ENCODE peak calls at places on chromosomes 6 and 20, in four cellular contexts. R is lower lobe of right lung; G is CD8-positive, alpha-beta T cell; T is left lung. J is an unnamed sample.

GRCh38 chr6:156976144-156977088 is 199.2 kb downstream of the ARID1B start:
- DNase-seq in R (no peak), G (no peak), T (no peak), J (no peak)

GRCh38 chr6:83417880-83418663 is 12.8 kb downstream of the ME1 start:
- DNase-seq in R (no peak), G (no peak), T (no peak), J (no peak)

GRCh38 chr6:167049275-167049674 is 50.1 kb downstream of the CEP43 start:
- DNase-seq in R (no peak), G (no peak), T (no peak), J (no peak)

GRCh38 chr6:163823577-163823976 is 409.1 kb downstream of the QKI start:
- DNase-seq in R (no peak), G (no peak), T (no peak), J (no peak)

GRCh38 chr6:149079911-149080501 is 237.5 kb upstream of the TAB2 start:
- DNase-seq in R (no peak), G (no peak), T (no peak), J (no peak)

GRCh38 chr6:164396071-164397047 is 913.0 kb downstream of the C6orf118 start:
- DNase-seq in R (no peak), G (no peak), T (no peak), J (no peak)

GRCh38 chr20:14925286-14925685 is 587.9 kb upstream of the FLRT3 start:
- DNase-seq in R (no peak), G (no peak), T (no peak), J (no peak)

GRCh38 chr20:6827472-6827871 is 60.0 kb downstream of the BMP2 start:
- DNase-seq in R (no peak), G (no peak), T (no peak), J (no peak)

GRCh38 chr6:93341900-93342613 is 77.3 kb downstream of the EPHA7 start:
- DNase-seq in R (no peak), G (no peak), T (no peak), J (no peak)

GRCh38 chr20:2750343-2751251 is 49.8 kb downstream of the CPXM1 start:
- DNase-seq in R (peak; percentile 84), G (no peak), T (no peak), J (peak; percentile 82)

GRCh38 chr6:141335476-141335875 is 797.2 kb upstream of the GJE1 start:
- DNase-seq in R (no peak), G (no peak), T (no peak), J (no peak)

GRCh38 chr6:7914991-7915789 is 4.6 kb upstream of the TXNDC5 start:
- DNase-seq in R (no peak), G (no peak), T (no peak), J (no peak)

GRCh38 chr6:46935687-46936086 is 13.9 kb upstream of the ADGRF5 start:
- DNase-seq in R (peak; percentile 60), G (no peak), T (no peak), J (no peak)

GRCh38 chr6:30151580-30151979 is 9.4 kb downstream of the TRIM10 start:
- DNase-seq in R (no peak), G (no peak), T (no peak), J (no peak)

GRCh38 chr6:35491558-35492541 is 5.0 kb downstream of the TEAD3 start:
- DNase-seq in R (no peak), G (no peak), T (no peak), J (no peak)

GRCh38 chr20:8361008-8361652 is 229.1 kb downstream of the PLCB1 start:
- DNase-seq in R (no peak), G (no peak), T (no peak), J (no peak)

GRCh38 chr20:49483706-49484101 is 1.2 kb upstream of the KCNB1 start:
- DNase-seq in R (no peak), G (no peak), T (no peak), J (no peak)

GRCh38 chr20:49485563-49485962 is 3.1 kb upstream of the KCNB1 start:
- DNase-seq in R (no peak), G (no peak), T (no peak), J (no peak)

GRCh38 chr20:49486064-49486463 is 3.6 kb upstream of the KCNB1 start:
- DNase-seq in R (no peak), G (no peak), T (no peak), J (no peak)

GRCh38 chr20:49483018-49483705 is 694 bp upstream of the KCNB1 start:
- DNase-seq in R (no peak), G (no peak), T (no peak), J (no peak)

GRCh38 chr20:49484180-49485140 is 2.0 kb upstream of the KCNB1 start:
- DNase-seq in R (peak; percentile 79), G (peak; percentile 51), T (peak; percentile 90), J (peak; percentile 83)
- H3K27ac ChIP-seq in R (no peak overlapping the region), G (no peak overlapping the region), T (no peak overlapping the region), J (no peak overlapping the region)

GRCh38 chr20:63167026-63167917 is 48.7 kb downstream of the YTHDF1 start:
- DNase-seq in R (no peak), G (no peak), T (peak; percentile 31), J (no peak)
- H3K4me3 ChIP-seq in R (no peak overlapping the region), G (no peak overlapping the region), T (no peak overlapping the region), J (no peak overlapping the region)

GRCh38 chr6:2224847-2225382 is 20.5 kb downstream of the GMDS start:
- DNase-seq in R (no peak), G (no peak), T (no peak), J (no peak)

GRCh38 chr6:2225422-2226392 is 19.7 kb downstream of the GMDS start:
- DNase-seq in R (no peak), G (no peak), T (no peak), J (no peak)

GRCh38 chr6:2221724-2222274 is 23.6 kb downstream of the GMDS start:
- DNase-seq in R (no peak), G (no peak), T (no peak), J (no peak)

GRCh38 chr6:2220154-2220553 is 25.3 kb downstream of the GMDS start:
- DNase-seq in R (no peak), G (no peak), T (no peak), J (no peak)

GRCh38 chr6:2222275-2222842 is 23.0 kb downstream of the GMDS start:
- DNase-seq in R (no peak), G (no peak), T (no peak), J (no peak)
- H3K4me1 ChIP-seq in R (peaks cover 21% of the 10 kb centered on the region), G (peaks cover 6% of the 10 kb centered on the region), T (no peaks in the 10 kb centered on the region), J (peaks cover 5% of the 10 kb centered on the region)

GRCh38 chr20:47305667-47306066 is 50.8 kb downstream of the ZMYND8 start:
- DNase-seq in R (no peak), G (no peak), T (no peak), J (no peak)

GRCh38 chr20:47306755-47307370 is 49.6 kb downstream of the ZMYND8 start:
- DNase-seq in R (no peak), G (no peak), T (no peak), J (no peak)

GRCh38 chr20:47306095-47306494 is 50.4 kb downstream of the ZMYND8 start:
- DNase-seq in R (no peak), G (no peak), T (no peak), J (no peak)

GRCh38 chr20:47303736-47304135 is 52.8 kb downstream of the ZMYND8 start:
- DNase-seq in R (no peak), G (no peak), T (no peak), J (peak; percentile 35)

GRCh38 chr20:47304287-47304686 is 52.2 kb downstream of the ZMYND8 start:
- DNase-seq in R (no peak), G (no peak), T (no peak), J (peak; percentile 19)
- H3K27ac ChIP-seq in R (peak overlapping the region; percentile 64), G (no peak overlapping the region), T (peak overlapping the region; percentile 53), J (peak overlapping the region; percentile 71)

GRCh38 chr6:33744895-33745546 is 1.7 kb downstream of the IP6K3 start:
- DNase-seq in R (no peak), G (no peak), T (no peak), J (no peak)
- H3K4me3 ChIP-seq in R (peak overlapping the region; percentile 39), G (no peak overlapping the region), T (peak overlapping the region; percentile 6), J (peak overlapping the region; percentile 48)

GRCh38 chr20:46899619-46900018 is 5.0 kb downstream of the EYA2 start:
- DNase-seq in R (no peak), G (no peak), T (no peak), J (no peak)

GRCh38 chr20:46897471-46897870 is 2.8 kb downstream of the EYA2 start:
- DNase-seq in R (no peak), G (no peak), T (no peak), J (no peak)

GRCh38 chr20:46900068-46900467 is 5.4 kb downstream of the EYA2 start:
- DNase-seq in R (no peak), G (no peak), T (no peak), J (no peak)

GRCh38 chr20:46900826-46901225 is 6.2 kb downstream of the EYA2 start:
- DNase-seq in R (no peak), G (no peak), T (no peak), J (no peak)

DNA sequence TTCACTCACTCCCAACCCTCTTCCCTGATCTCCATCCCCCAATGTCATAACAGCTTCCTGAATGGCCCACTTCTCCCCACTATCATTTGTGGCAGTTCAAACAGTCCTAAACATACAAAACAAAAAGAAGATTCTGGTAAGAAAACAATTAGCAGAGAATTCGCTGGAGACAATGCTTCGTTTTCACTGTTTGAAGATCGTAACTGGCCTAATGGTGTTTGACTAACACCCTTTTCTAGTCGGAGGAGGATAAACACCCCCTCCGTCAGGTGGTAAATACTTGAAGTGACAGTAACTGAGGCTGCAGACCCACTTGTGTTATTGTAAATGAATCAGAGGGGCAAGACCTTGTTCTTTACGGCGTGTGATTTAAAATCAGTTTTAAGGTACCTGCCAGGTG is 3.8 kb downstream of the EYA2 start:
- DNase-seq in R (no peak), G (no peak), T (no peak), J (no peak)
- H3K4me1 ChIP-seq in R (no peaks in the 10 kb centered on the region), G (no peaks in the 10 kb centered on the region), T (no peaks in the 10 kb centered on the region), J (no peaks in the 10 kb centered on the region)

DNA sequence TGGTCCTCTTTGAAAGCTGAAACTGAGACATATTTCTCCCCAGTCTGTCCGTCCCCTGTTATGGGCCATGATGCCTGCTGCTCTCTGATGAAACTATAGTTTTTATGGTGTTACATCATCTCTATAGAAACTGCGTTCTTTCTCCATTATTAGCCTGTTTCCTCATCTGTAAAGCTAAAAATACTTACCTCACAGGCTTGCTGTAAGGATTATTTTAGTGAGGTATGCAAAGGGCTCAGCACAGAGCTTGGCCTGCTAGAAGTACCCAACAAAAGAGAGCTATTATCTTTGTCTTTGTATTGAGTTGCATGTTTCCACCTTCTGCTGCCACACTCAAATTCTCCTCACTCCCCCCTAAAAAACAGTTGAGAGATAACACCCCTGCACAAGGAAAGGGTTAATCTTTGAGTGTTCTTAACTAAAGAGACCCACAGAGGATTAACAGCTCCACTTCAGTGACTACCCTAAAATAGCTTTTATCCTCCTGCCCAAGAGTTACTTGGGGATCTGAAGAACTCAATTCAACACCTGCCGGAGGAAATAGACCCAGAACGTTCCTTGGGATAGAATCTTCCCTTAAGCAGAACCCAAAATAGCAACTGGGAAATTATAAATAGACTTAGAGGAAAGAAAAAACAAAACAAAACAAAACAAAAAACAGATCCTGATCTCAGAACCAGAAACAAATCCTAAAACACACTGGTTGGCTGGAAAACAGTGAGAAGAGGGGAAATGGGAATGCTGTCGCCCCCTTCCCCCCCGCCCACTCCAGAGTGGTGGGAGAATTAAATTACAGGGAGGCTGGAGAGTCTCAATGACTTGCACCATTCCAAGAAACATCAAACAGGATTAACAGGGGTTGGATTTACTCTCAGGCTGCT is 1.8 kb downstream of the PLAGL2 start:
- DNase-seq in R (no peak), G (no peak), T (no peak), J (no peak)
- H3K27ac ChIP-seq in R (peak overlapping the region; percentile 94), G (no peak overlapping the region), T (peak overlapping the region; percentile 93), J (peak overlapping the region; percentile 92)